ENCODE peak calls at places on chromosome 12, in six cellular contexts. Y is SK-N-SH, A is K562, S is HepG2, K is HCT116, G is H1. Q is an unnamed sample.

GRCh38 chr12:68028647-68029046 is 39.4 kb downstream of the IFNG-AS1 start:
- DNase-seq in Y (no peak), A (no peak), S (no peak), K (no peak), G (no peak), Q (no peak)

GRCh38 chr12:127675936-127676335 is 591.0 kb upstream of the TMEM132C start:
- DNase-seq in Y (no peak), A (no peak), S (no peak), K (no peak), G (no peak), Q (no peak)

GRCh38 chr12:39935839-39936238 is 170.0 kb downstream of the SLC2A13 start:
- DNase-seq in Y (no peak), A (no peak), S (no peak), K (no peak), G (no peak), Q (no peak)

GRCh38 chr12:579450-580110 is 83.7 kb downstream of the NINJ2 start:
- DNase-seq in Y (no peak), A (no peak), S (no peak), K (no peak), G (no peak), Q (no peak)

GRCh38 chr12:92737855-92738850 is 35.4 kb downstream of the PLEKHG7 start:
- DNase-seq in Y (no peak), A (no peak), S (no peak), K (no peak), G (no peak), Q (no peak)

GRCh38 chr12:13205809-13206559 is 9.5 kb downstream of the EMP1 start:
- DNase-seq in Y (no peak), A (no peak), S (no peak), K (peak), G (no peak), Q (no peak)

GRCh38 chr12:112809684-112810083 is 18.1 kb downstream of the RPH3A start:
- DNase-seq in Y (no peak), A (no peak), S (no peak), K (no peak), G (no peak), Q (no peak)

GRCh38 chr12:68591716-68592437 is 18.8 kb upstream of the RAP1B start:
- DNase-seq in Y (no peak), A (no peak), S (no peak), K (no peak), G (no peak), Q (peak)

GRCh38 chr12:3671330-3672112 is 81.4 kb downstream of the CRACR2A start:
- DNase-seq in Y (no peak), A (no peak), S (no peak), K (no peak), G (no peak), Q (no peak)

GRCh38 chr12:3670083-3670620 is 82.8 kb downstream of the CRACR2A start:
- DNase-seq in Y (no peak), A (no peak), S (no peak), K (no peak), G (no peak), Q (no peak)

GRCh38 chr12:3669594-3669993 is 83.3 kb downstream of the CRACR2A start:
- DNase-seq in Y (no peak), A (no peak), S (no peak), K (no peak), G (no peak), Q (no peak)

GRCh38 chr12:3673960-3674708 is 78.8 kb downstream of the CRACR2A start:
- DNase-seq in Y (no peak), A (no peak), S (no peak), K (no peak), G (no peak), Q (no peak)

DNA sequence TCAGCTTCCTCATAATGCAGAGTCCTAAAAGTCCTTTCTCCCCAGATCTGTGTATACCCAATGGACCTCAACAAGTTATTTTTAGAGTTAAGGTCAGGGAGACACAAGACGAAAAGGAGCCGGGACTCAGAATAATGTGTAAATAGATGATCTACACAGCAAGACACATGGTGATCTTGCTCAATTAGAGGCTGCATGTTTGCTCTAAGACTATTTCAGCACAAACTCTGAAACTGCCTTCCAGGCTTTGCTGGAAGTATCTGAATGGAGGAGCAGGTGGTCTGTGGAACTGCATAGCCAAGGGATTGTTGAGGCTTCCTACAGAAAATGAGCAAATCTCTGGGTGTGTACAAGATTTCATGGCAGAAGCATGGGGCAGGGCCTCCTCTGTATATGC is 80.8 kb downstream of the CRACR2A start:
- DNase-seq in Y (no peak), A (no peak), S (no peak), K (no peak), G (no peak), Q (no peak)
- H3K4me2 ChIP-seq in Y (no peak), A (no peak), S (no peak), K (no peak), G (no peak), Q (no peak)

DNA sequence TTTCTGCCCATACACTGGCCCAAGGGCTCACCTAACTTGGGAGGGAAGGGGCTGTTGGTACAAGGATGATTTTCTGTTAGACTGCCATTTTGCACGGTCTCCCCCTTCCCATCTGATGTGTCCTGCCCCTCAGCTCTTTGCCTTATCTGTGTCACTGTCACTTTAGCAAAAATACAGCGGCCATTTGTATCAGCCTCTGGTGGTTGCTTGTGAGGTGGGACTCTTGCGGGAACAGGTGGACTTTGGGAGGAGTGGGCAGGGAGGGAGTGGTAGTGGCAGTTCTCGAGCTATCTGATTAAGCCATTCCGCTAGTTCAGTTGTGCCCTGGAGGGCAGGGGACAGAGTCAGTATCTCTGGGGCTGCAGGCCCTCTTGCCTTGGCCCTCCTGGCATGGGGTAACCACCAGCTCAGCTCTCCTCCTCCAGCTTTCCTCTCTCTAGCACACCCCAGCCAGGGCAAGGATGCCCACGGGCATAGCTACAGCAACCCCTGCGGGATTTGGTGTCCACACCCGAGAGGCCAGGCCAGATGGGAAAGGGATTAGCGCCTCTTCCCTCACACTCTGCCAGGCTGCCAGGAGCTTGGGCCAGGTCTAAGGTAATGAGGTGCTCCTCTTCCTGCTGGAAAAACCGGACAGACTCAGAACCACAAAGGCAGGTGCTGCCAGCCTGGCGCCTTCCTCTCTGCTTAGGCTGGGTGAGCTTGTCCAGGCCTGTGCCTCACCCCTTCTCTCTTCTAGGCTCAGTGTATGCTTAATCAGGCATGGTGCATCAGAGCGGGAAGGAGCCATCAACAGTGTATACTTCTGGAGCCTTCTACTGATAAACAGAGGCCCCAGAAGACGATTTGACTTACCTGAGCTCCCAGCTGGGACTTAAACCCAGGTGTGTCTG is 8.7 kb downstream of the SLC48A1 start:
- DNase-seq in Y (no peak), A (no peak), S (no peak), K (no peak), G (no peak), Q (no peak)
- TF ChIP-seq POLR2AphosphoS5 in Y (no peak), A (no peak), S (no peak), K (peak), G (no peak), Q (no peak)

DNA sequence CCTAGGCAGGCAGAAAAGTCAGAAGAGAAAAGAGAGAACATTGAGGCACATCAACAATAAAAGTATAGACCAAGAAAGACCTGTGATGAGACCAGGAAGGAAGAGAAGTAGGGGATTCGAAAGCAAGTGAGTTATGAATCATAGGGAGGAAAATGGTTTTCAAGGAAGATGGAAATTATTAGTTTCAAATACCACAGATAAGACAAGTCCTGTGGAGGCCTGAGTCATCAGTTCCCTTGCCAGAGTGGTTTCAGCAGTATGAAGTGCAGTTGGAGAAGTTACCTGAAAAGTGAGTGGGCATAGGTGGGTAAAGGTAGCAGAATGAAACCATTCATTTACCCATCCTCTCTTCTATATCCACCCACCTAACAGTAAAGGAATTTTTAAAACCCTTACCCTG is 25.2 kb upstream of the TSPAN8 start:
- DNase-seq in Y (no peak), A (no peak), S (no peak), K (peak), G (no peak), Q (no peak)
- TF ChIP-seq YY1 in Y (no peak), A (no peak), S (no peak), K (no peak), G (no peak), Q (no peak)

GRCh38 chr12:62646566-62646965 is 179.9 kb downstream of the MON2 start:
- DNase-seq in Y (no peak), A (no peak), S (no peak), K (no peak), G (no peak), Q (no peak)
- H3K4me2 ChIP-seq in Y (no peak), A (no peak), S (no peak), K (no peak), G (no peak), Q (no peak)

GRCh38 chr12:29238822-29239291 is 89.8 kb downstream of the FAR2 start:
- DNase-seq in Y (no peak), A (no peak), S (no peak), K (no peak), G (no peak), Q (no peak)

GRCh38 chr12:29240441-29240840 is 91.4 kb downstream of the FAR2 start:
- DNase-seq in Y (no peak), A (no peak), S (no peak), K (no peak), G (no peak), Q (no peak)

GRCh38 chr12:29242921-29243431 is 93.9 kb downstream of the FAR2 start:
- DNase-seq in Y (peak), A (no peak), S (no peak), K (no peak), G (no peak), Q (no peak)

GRCh38 chr12:29239336-29239735 is 90.3 kb downstream of the FAR2 start:
- DNase-seq in Y (no peak), A (no peak), S (no peak), K (no peak), G (no peak), Q (no peak)

DNA sequence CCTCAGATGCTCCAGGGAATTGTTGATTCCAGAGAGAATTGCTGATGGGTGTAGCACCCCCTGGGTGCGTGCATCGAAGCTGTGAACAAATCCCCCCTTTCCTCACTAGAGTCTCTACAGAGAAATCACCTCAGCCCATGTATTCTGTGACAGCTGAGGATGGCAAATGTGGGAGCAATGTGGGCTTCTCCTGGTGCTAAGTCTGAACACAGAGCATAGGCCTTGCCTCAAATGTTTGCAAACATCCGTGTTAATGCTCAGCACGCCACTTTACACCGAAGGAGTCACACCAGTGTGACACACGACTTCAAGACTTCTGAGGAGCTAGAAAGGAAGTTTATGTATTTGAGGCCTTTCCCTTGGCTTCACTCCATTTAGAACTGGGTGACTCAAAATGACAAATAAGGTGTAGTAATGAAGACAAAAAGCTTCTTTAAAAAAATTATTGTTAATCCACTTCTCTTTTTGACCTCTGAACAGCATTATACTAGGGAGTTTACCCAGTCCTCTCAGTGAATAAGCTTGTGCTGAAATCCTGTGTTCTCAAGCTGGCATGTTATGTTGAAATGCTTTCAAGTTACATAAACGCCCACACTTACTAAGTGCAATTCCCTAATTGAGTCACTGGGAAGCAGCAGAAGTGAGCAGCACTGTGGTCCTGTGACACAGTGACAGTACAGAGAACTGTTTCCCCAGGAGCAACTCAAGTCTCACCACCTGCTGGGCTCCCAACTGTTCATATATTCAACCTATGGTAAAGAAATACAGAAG is 92.9 kb downstream of the FAR2 start:
- DNase-seq in Y (peak), A (no peak), S (peak), K (peak), G (no peak), Q (peak)
- TF ChIP-seq POLR2AphosphoS5 in Y (no peak), A (no peak), S (no peak), K (no peak), G (no peak), Q (no peak)

DNA sequence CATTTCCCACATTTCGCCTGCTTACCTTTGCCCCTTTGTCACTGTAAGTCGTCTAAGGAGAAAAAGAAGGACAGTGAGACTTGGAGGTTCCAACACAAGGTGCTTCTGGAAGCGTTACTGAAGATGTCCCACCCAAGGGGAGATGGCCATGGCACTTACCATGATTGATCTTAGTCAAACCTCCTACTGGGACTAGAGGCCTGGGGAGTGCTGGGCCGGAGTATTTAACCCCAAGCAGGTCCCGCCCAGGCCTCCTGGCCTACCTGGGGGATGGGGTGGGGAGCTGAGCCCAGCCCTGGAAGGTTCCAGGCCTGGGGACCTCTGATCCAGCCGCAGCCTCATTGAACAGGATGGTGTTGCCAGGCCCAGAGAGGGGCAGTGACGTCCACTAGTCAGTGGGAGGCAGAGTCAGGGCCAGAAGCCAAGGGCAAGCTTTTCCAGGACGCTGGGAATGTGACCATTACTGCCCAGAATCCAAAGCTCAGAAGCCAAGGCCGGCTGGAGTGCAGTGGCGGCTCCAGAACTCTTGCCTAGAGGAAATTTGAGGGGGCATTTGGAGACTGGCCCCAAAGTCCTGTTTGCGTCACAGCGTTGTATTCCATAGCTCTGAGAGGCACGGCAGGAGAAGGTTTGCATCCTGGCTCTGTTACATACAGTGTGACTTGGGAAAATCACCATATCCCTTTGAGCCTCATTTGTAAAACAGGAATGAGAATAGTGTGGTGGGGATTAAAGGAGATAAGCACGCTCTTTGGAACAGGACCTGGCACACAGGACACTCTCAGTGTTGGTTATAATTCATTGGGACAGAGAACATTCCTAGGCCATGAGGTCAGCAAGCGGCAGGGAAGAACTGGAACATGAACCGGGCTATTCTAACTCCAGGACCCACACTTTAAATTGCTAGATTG is at the start of gene HPD:
- DNase-seq in Y (no peak), A (no peak), S (peak), K (no peak), G (no peak), Q (no peak)
- TF ChIP-seq YY1 in Y (no peak), A (no peak), S (peak), K (no peak), G (no peak), Q (no peak)

GRCh38 chr12:57119694-57120093 is 8.5 kb upstream of the STAT6 start:
- DNase-seq in Y (no peak), A (no peak), S (no peak), K (no peak), G (no peak), Q (no peak)
- H3K4me2 ChIP-seq in Y (no peak), A (no peak), S (no peak), K (no peak), G (no peak), Q (no peak)